ENCODE peak calls at places on chromosome 11, in four cellular contexts. N, W, L and J are unnamed samples.

GRCh38 chr11:73286240-73286810 is 14.2 kb downstream of the P2RY6 start:
- DNase-seq in N (no peak), W (no peak), L (no peak), J (no peak)

GRCh38 chr11:125071408-125071807 is 8.3 kb downstream of the SLC37A2 start:
- DNase-seq in L (no peak), N (no peak), W (no peak), J (no peak)

GRCh38 chr11:43376065-43376464 is 17.3 kb downstream of the TTC17 start:
- DNase-seq in L (no peak), N (no peak), W (no peak), J (no peak)

GRCh38 chr11:86658534-86658933 is 13.9 kb downstream of the ME3 start:
- DNase-seq in N (no peak), W (no peak), L (no peak), J (no peak)

GRCh38 chr11:119694334-119694733 is 34.7 kb downstream of the NECTIN1 start:
- DNase-seq in W (no peak), L (no peak), N (no peak), J (no peak)

GRCh38 chr11:44861829-44862545 is 88.7 kb downstream of the TP53I11 start:
- DNase-seq in W (peak; percentile 97), N (peak; percentile 99), L (peak; percentile 97), J (peak; percentile 93)

GRCh38 chr11:15229069-15229468 is 114.3 kb downstream of the INSC start:
- DNase-seq in N (no peak), L (no peak), W (no peak), J (no peak)

GRCh38 chr11:11038339-11039248 is 180.7 kb upstream of the ZBED5 start:
- DNase-seq in N (no peak), W (no peak), L (no peak), J (peak; percentile 72)

GRCh38 chr11:64045700-64046099 is 10.0 kb downstream of the FLRT1 start:
- DNase-seq in N (no peak), L (no peak), W (no peak), J (no peak)

GRCh38 chr11:61700221-61700620 is 20.0 kb downstream of the DAGLA start:
- DNase-seq in L (peak; percentile 47), N (peak; percentile 60), W (peak; percentile 63), J (no peak)

GRCh38 chr11:77267910-77268309 is 33.6 kb downstream of the GDPD4 start:
- DNase-seq in L (no peak), W (no peak), N (no peak), J (no peak)

GRCh38 chr11:66546368-66546965 is at the start of gene ACTN3:
- DNase-seq in W (peak; percentile 6), N (peak; percentile 41), L (no peak), J (peak; percentile 69)

GRCh38 chr11:60168306-60168705 is 14.6 kb downstream of the MS4A6A start:
- DNase-seq in L (no peak), N (no peak), W (no peak), J (no peak)

GRCh38 chr11:119666463-119667131 is 62.4 kb downstream of the NECTIN1 start:
- DNase-seq in W (peak; percentile 73), N (peak; percentile 79), L (no peak), J (peak; percentile 83)

GRCh38 chr11:119567667-119568582 is 145.0 kb upstream of the THY1 start:
- DNase-seq in L (no peak), W (peak; percentile 94), N (peak; percentile 84), J (no peak)

GRCh38 chr11:128956401-128957203 is 13.9 kb upstream of the TP53AIP1 start:
- DNase-seq in N (peak; percentile 78), W (peak; percentile 83), L (no peak), J (no peak)

GRCh38 chr11:92765965-92766371 is 203.5 kb upstream of the MTNR1B start:
- DNase-seq in N (peak; percentile 79), L (peak; percentile 2), W (peak; percentile 3), J (peak; percentile 21)

GRCh38 chr11:74141274-74141695 is 29.5 kb downstream of the C2CD3 start:
- DNase-seq in W (no peak), L (no peak), N (no peak), J (no peak)

GRCh38 chr11:132050577-132051180 is 680.3 kb downstream of the NTM start:
- DNase-seq in L (no peak), N (no peak), W (no peak), J (no peak)

GRCh38 chr11:31987118-31988005 is 103.5 kb upstream of the RCN1 start:
- DNase-seq in L (no peak), N (no peak), W (no peak), J (no peak)

GRCh38 chr11:10777806-10778205 is 26.8 kb downstream of the CTR9 start:
- DNase-seq in N (no peak), W (peak; percentile 25), L (no peak), J (no peak)

GRCh38 chr11:47355283-47356128 is 3.0 kb upstream of the MYBPC3 start:
- DNase-seq in L (peak; percentile 70), W (peak; percentile 90), N (peak; percentile 95), J (peak; percentile 94)

GRCh38 chr11:102912482-102912830 is 37.7 kb upstream of the MMP12 start:
- DNase-seq in L (no peak), W (no peak), N (no peak), J (no peak)

GRCh38 chr11:118415739-118416068 is 14.3 kb downstream of the ATP5MG start:
- DNase-seq in N (peak; percentile 94), L (peak; percentile 88), W (peak; percentile 96), J (no peak)

GRCh38 chr11:128458316-128458715 is 129.0 kb downstream of the ETS1 start:
- DNase-seq in W (peak; percentile 76), N (peak; percentile 60), L (no peak), J (no peak)

GRCh38 chr11:131583823-131584222 is 213.4 kb downstream of the NTM start:
- DNase-seq in N (no peak), W (no peak), L (no peak), J (no peak)

GRCh38 chr11:1870721-1871466 is 18.0 kb downstream of the LSP1 start:
- DNase-seq in W (peak; percentile 25), L (no peak), N (no peak), J (peak; percentile 88)

GRCh38 chr11:1871531-1871930 is 18.6 kb downstream of the LSP1 start:
- DNase-seq in L (no peak), W (no peak), N (no peak), J (no peak)

GRCh38 chr11:1870326-1870696 is 17.4 kb downstream of the LSP1 start:
- DNase-seq in L (no peak), W (no peak), N (no peak), J (no peak)

GRCh38 chr11:1873048-1873812 is 18.5 kb downstream of the PRR33 start:
- DNase-seq in N (peak; percentile 63), W (peak; percentile 60), L (peak; percentile 23), J (no peak)

DNA sequence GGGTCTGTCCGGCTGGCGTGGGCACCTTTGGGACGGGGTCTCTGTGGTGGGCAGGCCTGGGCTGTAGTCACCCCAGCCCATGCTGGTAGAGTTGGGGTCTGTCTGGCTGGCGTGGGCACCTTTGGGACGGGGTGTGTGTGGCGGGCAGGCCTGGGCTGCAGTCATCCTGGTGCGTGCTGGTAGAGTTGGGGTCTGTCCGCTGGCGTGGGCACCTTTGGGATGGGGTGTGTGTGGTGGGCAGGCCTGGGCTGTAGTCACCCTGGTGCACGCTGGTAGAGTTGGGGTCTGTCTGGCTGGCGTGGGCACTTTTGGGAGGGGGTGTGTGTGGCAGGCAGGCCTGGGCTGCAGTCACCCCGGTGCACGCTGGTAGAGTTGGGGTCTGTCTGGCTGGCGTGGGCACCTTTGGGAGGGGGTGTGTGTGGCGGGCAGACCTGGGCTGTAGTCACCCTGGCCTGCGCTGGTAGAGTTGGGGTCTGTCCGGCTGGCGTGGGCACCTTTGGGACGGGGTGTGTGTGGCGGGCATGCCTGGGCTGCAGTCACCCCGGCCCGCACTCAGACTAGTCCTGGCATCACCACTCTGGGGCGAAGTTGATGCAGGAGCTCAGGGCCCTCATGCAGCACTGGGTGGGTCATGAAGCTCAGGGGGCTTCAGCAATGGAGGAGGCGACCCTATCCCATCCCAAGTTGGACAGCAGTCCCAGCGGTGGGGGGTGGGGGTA is 19.3 kb downstream of the PRR33 start:
- DNase-seq in L (no peak), W (no peak), N (no peak), J (no peak)
- TF ChIP-seq CTCF in L (no peak), W (no peak), N (no peak), J (no peak)

DNA sequence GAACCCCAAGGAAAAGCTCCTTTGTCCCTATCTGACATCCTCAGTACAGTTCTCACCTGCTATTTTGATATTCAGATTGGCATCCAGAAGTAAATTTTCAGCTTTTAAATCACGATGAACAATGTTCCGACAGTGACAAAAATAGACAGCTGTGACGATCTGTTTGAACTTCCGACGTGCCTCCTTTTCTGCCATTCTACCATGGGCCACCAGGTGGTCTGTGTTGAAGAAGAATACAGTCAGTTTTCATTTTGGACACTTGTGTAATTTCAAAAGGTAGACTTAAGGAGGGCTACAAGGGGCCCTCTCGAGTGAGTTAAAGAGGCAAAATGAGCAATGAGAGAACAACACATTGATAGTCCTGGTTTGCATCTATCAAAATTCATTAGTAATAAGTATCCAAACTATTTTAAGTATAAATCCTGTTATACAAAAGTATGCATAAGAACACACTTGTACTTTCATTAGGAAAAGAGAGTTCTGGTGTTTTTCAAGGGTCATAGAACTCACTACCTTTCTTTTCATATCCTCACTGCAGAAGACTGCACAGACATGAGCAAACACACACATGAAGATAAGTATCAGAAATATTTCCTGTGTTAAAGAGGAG is 89.8 kb upstream of the APOA1 start:
- DNase-seq in W (no peak), L (no peak), N (no peak), J (no peak)
- TF ChIP-seq CTCF in W (peak; percentile 48), L (peak; percentile 27), N (peak; percentile 36), J (no peak)

DNA sequence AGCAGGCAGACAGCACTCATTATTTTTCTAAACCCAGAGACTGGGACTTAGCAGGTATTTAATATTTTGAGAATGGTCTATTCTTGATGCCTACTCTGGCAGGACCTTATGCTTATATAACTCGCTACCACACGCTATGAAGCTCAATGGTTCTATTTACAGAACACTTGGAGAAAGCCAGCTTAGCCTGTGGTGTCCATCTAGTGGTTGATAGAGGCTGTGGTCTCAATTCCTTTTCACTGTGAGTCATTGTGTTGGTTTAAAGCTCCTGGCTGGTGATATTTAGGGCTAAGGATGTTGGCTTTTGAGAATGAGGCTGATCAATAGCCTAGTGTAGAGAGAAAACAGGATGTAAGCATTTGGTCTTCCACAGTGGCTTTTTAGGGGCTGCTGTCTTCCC is 206.4 kb downstream of the DBX1 start:
- DNase-seq in W (peak; percentile 89), N (peak; percentile 78), L (peak; percentile 64), J (no peak)
- TF ChIP-seq CTCF in W (peak; percentile 79), N (peak; percentile 65), L (peak; percentile 72), J (peak; percentile 75)

GRCh38 chr11:8033312-8033715 is 46.2 kb downstream of the EIF3F start:
- DNase-seq in L (peak; percentile 37), N (peak; percentile 93), W (peak; percentile 89), J (peak; percentile 78)
- TF ChIP-seq CTCF in L (peak; percentile 96), N (peak; percentile 91), W (peak; percentile 91), J (peak; percentile 87)

DNA sequence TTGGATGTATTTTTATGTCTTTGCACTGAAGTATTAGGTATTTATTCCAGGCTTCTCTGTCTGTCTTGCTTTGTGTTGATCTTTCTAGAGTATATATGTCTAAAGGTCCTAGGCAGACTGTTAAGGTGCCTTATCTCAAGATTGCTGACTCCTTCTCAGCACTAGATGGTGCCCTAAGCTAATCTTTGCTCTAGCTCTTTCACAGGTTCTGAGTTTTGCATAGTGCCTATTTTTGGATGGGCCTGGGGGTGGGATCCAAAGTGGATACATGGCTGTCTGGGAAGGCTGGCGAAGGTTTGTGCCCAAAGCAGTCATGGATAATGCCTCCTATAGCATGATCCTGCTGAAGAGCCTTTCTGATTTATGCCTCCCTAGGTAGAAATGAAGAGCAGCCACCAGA is 154.9 kb downstream of the TRPC6 start:
- DNase-seq in W (peak; percentile 29), N (peak; percentile 29), L (no peak), J (no peak)
- TF ChIP-seq CTCF in W (no peak), N (peak; percentile 39), L (peak; percentile 25), J (no peak)